ENCODE peak calls at places on chromosomes 1 and 21, in eight cellular contexts. E is AG09309; H is stimulated activated naive B cell treated with anti-CD40 and anti-IgM and Interleukin-4, amounts not matched to agents 10 μg/mL and 1 μg/mL and 100 μg/mL, for 72 hours; F is AG08396; K is memory B cell; O is GM23248; Z is AG08395; D is lower leg skin. A is an unnamed sample.
A peak's percentile ranks its signal among the peaks of the same experiment; 100 is the strongest.

GRCh38 chr21:28272272-28272992 is 720.2 kb downstream of the LTN1 start:
- DNase-seq in E (peak; percentile 17), H (no peak), F (no peak), K (no peak), O (peak; percentile 11), Z (no peak), D (no peak), A (no peak)

GRCh38 chr1:42046772-42047552 is 106.2 kb upstream of the GUCA2B start:
- DNase-seq in E (no peak), H (no peak), F (no peak), K (no peak), O (no peak), Z (no peak), D (no peak), A (no peak)

GRCh38 chr1:17232759-17233661 is 15.9 kb upstream of the PADI3 start:
- DNase-seq in E (peak; percentile 93), H (no peak), F (peak; percentile 63), K (no peak), O (peak; percentile 89), Z (peak; percentile 75), D (no peak), A (peak; percentile 35)

GRCh38 chr1:187063271-187063670 is 234.5 kb downstream of the PLA2G4A start:
- DNase-seq in E (no peak), H (no peak), F (no peak), K (no peak), O (no peak), Z (no peak), D (no peak), A (no peak)

GRCh38 chr21:45499970-45500575 is 42.2 kb downstream of the SLC19A1 start:
- DNase-seq in E (no peak), H (no peak), F (no peak), K (no peak), O (no peak), Z (no peak), D (no peak), A (no peak)

GRCh38 chr1:28026329-28026728 is 62.1 kb downstream of the EYA3 start:
- DNase-seq in E (no peak), H (no peak), F (no peak), K (no peak), O (no peak), Z (no peak), D (no peak), A (no peak)

GRCh38 chr21:38787461-38788274 is 18.1 kb upstream of the ETS2 start:
- DNase-seq in E (no peak), H (no peak), F (no peak), K (no peak), O (peak; percentile 76), Z (no peak), D (no peak), A (peak; percentile 74)

GRCh38 chr1:70411360-70411844 is 334 bp downstream of the CTH start:
- DNase-seq in E (no peak), H (no peak), F (peak; percentile 30), K (no peak), O (peak; percentile 70), Z (no peak), D (peak; percentile 25), A (no peak)

GRCh38 chr1:226654046-226654445 is 85.0 kb downstream of the ITPKB start:
- DNase-seq in E (no peak), H (no peak), F (peak; percentile 38), K (no peak), O (peak; percentile 21), Z (peak; percentile 37), D (no peak), A (no peak)

GRCh38 chr1:40938393-40938792 is 41.1 kb upstream of the CTPS1 start:
- DNase-seq in E (no peak), H (no peak), F (no peak), K (no peak), O (no peak), Z (no peak), D (no peak), A (no peak)

GRCh38 chr1:193325042-193325441 is 138.6 kb upstream of the B3GALT2 start:
- DNase-seq in E (no peak), H (no peak), F (no peak), K (no peak), O (no peak), Z (no peak), D (no peak), A (no peak)

GRCh38 chr1:51899022-51899421 is 20.5 kb upstream of the NRDC start:
- DNase-seq in E (no peak), H (no peak), F (no peak), K (no peak), O (no peak), Z (no peak), D (no peak), A (no peak)

GRCh38 chr1:240909701-240910457 is 297.9 kb upstream of the GREM2 start:
- DNase-seq in E (no peak), H (no peak), F (no peak), K (no peak), O (no peak), Z (no peak), D (no peak), A (no peak)

GRCh38 chr1:214513394-214513793 is 38.0 kb downstream of the PTPN14 start:
- DNase-seq in E (no peak), H (no peak), F (no peak), K (no peak), O (no peak), Z (no peak), D (no peak), A (no peak)

GRCh38 chr1:15758953-15759661 is 512 bp downstream of the FBLIM1 start:
- DNase-seq in E (no peak), H (no peak), F (peak; percentile 86), K (no peak), O (peak; percentile 66), Z (peak; percentile 68), D (no peak), A (no peak)

GRCh38 chr1:68442822-68443556 is 6.8 kb downstream of the RPE65 start:
- DNase-seq in E (peak; percentile 32), H (peak; percentile 38), F (peak; percentile 58), K (peak; percentile 33), O (peak; percentile 87), Z (peak; percentile 50), D (peak; percentile 29), A (peak; percentile 73)

GRCh38 chr1:192580351-192580962 is 4.9 kb downstream of the RGS1 start:
- DNase-seq in E (no peak), H (no peak), F (peak; percentile 17), K (no peak), O (peak; percentile 75), Z (peak; percentile 67), D (no peak), A (peak; percentile 53)

GRCh38 chr1:53633073-53633704 is 105.8 kb downstream of the GLIS1 start:
- DNase-seq in E (no peak), H (no peak), F (no peak), K (no peak), O (no peak), Z (no peak), D (no peak), A (no peak)

GRCh38 chr1:228801068-228801467 is 65.8 kb downstream of the RHOU start:
- DNase-seq in E (no peak), H (no peak), F (no peak), K (no peak), O (no peak), Z (no peak), D (no peak), A (no peak)

GRCh38 chr1:177334276-177334675 is 163.5 kb downstream of the BRINP2 start:
- DNase-seq in E (no peak), H (no peak), F (no peak), K (no peak), O (peak; percentile 20), Z (no peak), D (no peak), A (peak; percentile 7)

GRCh38 chr1:67537647-67538018 is 107.4 kb upstream of the SERBP1 start:
- DNase-seq in E (no peak), H (no peak), F (no peak), K (no peak), O (no peak), Z (no peak), D (no peak), A (no peak)

GRCh38 chr1:184387069-184387870 is 441 bp downstream of the C1orf21 start:
- DNase-seq in E (no peak), H (no peak), F (peak; percentile 45), K (no peak), O (peak; percentile 63), Z (peak; percentile 18), D (peak; percentile 43), A (peak; percentile 34)

GRCh38 chr1:228151526-228151925 is 1.8 kb downstream of the GJC2 start:
- DNase-seq in E (no peak), H (no peak), F (no peak), K (no peak), O (no peak), Z (no peak), D (no peak), A (no peak)

GRCh38 chr1:31122101-31122735 is 56.7 kb upstream of the PUM1 start:
- DNase-seq in E (no peak), H (no peak), F (no peak), K (no peak), O (no peak), Z (no peak), D (no peak), A (no peak)

GRCh38 chr1:207218512-207219352 is 102.7 kb upstream of the CD55 start:
- DNase-seq in E (no peak), H (no peak), F (no peak), K (no peak), O (no peak), Z (no peak), D (no peak), A (no peak)

GRCh38 chr1:43648448-43648847 is 1.5 kb upstream of the KDM4A start:
- DNase-seq in E (no peak), H (no peak), F (no peak), K (no peak), O (peak; percentile 47), Z (no peak), D (no peak), A (no peak)

GRCh38 chr1:191457889-191458288 is 700.4 kb upstream of the RGS18 start:
- DNase-seq in E (no peak), H (no peak), F (no peak), K (no peak), O (no peak), Z (no peak), D (no peak), A (no peak)

GRCh38 chr1:164999135-164999534 is 357.4 kb downstream of the LMX1A start:
- DNase-seq in E (no peak), H (no peak), F (no peak), K (no peak), O (no peak), Z (no peak), D (no peak), A (peak; percentile 55)

GRCh38 chr1:207831517-207832327 is 79.2 kb downstream of the CD34 start:
- DNase-seq in E (no peak), H (peak; percentile 68), F (no peak), K (no peak), O (no peak), Z (no peak), D (no peak), A (no peak)

GRCh38 chr1:180131510-180131909 is 23.2 kb upstream of the QSOX1 start:
- DNase-seq in E (peak; percentile 87), H (no peak), F (peak; percentile 75), K (no peak), O (peak; percentile 91), Z (peak; percentile 86), D (no peak), A (no peak)

GRCh38 chr1:20719261-20719660 is 1.5 kb upstream of the KIF17 start:
- DNase-seq in E (no peak), H (no peak), F (no peak), K (no peak), O (no peak), Z (no peak), D (no peak), A (no peak)

GRCh38 chr1:30061292-30062204 is 661.8 kb downstream of the MATN1 start:
- DNase-seq in E (no peak), H (no peak), F (no peak), K (no peak), O (no peak), Z (no peak), D (no peak), A (no peak)